ENCODE peak calls at places on chromosomes 13 and 19, in four cellular contexts. Q is osteocyte, N is tibial nerve, U is vagina. V is an unnamed sample.

GRCh38 chr19:10421240-10421948 is 1.1 kb downstream of the PDE4A start:
- DNase-seq in U (no peak), N (no peak), Q (no peak), V (no peak)

GRCh38 chr13:43085545-43085944 is 62.2 kb downstream of the DNAJC15 start:
- DNase-seq in Q (no peak), U (no peak), N (no peak), V (no peak)

GRCh38 chr13:48728876-48729275 is 75.1 kb downstream of the CYSLTR2 start:
- DNase-seq in N (no peak), U (no peak), Q (no peak), V (no peak)

GRCh38 chr19:39590265-39590664 is 12.1 kb upstream of the LGALS13 start:
- DNase-seq in U (no peak), N (no peak), Q (no peak), V (no peak)

GRCh38 chr13:70107498-70108271 is at the start of gene ATXN8OS:
- DNase-seq in Q (no peak), U (no peak), N (no peak), V (no peak)

GRCh38 chr13:73697166-73697565 is 437.0 kb downstream of the KLF12 start:
- DNase-seq in N (no peak), Q (no peak), U (no peak), V (no peak)

GRCh38 chr19:610801-611505 is 21.3 kb downstream of the HCN2 start:
- DNase-seq in U (no peak), Q (peak), N (peak), V (no peak)

GRCh38 chr19:15779756-15780476 is 7.5 kb upstream of the OR10H5 start:
- DNase-seq in U (no peak), Q (no peak), N (peak), V (no peak)

GRCh38 chr13:112970552-112971287 is 1.7 kb downstream of the MCF2L start:
- DNase-seq in N (no peak), Q (no peak), U (no peak), V (no peak)

GRCh38 chr19:55528030-55528801 is 8.7 kb downstream of the SBK2 start:
- DNase-seq in Q (no peak), N (no peak), U (no peak), V (no peak)

GRCh38 chr19:19338082-19338481 is 17.5 kb downstream of the MAU2 start:
- DNase-seq in Q (no peak), N (no peak), U (no peak), V (no peak)

GRCh38 chr19:35812220-35813042 is at the start of gene PRODH2:
- DNase-seq in Q (no peak), U (no peak), N (no peak), V (no peak)

GRCh38 chr13:112696001-112696868 is 6.4 kb downstream of the ATP11A start:
- DNase-seq in Q (no peak), U (no peak), N (no peak), V (no peak)

GRCh38 chr13:99577934-99578917 is 77.0 kb downstream of the TM9SF2 start:
- DNase-seq in N (no peak), Q (no peak), U (no peak), V (no peak)

GRCh38 chr19:54434862-54435174 is 14.2 kb upstream of the LENG8 start:
- DNase-seq in U (no peak), Q (no peak), N (no peak), V (no peak)

GRCh38 chr19:47476438-47476972 is 4.8 kb upstream of the SLC8A2 start:
- DNase-seq in Q (no peak), N (no peak), U (no peak), V (no peak)

GRCh38 chr13:24187185-24187584 is 26.7 kb downstream of the SPATA13 start:
- DNase-seq in N (no peak), Q (no peak), U (no peak), V (no peak)

GRCh38 chr13:57557979-57558529 is 73.5 kb upstream of the PCDH17 start:
- DNase-seq in U (no peak), Q (no peak), N (no peak), V (no peak)

GRCh38 chr13:108176685-108177274 is 38.6 kb downstream of the LIG4 start:
- DNase-seq in U (no peak), N (peak), Q (no peak), V (no peak)

GRCh38 chr19:16160943-16161560 is 12.3 kb downstream of the CIB3 start:
- DNase-seq in N (no peak), Q (no peak), U (no peak), V (no peak)

GRCh38 chr19:2584002-2584401 is 108.1 kb downstream of the GADD45B start:
- DNase-seq in U (no peak), N (no peak), Q (no peak), V (no peak)

GRCh38 chr13:50275392-50276063 is 260.3 kb downstream of the KCNRG start:
- DNase-seq in U (no peak), Q (no peak), N (no peak), V (no peak)

GRCh38 chr19:39727070-39727800 is 10.6 kb downstream of the CLC start:
- DNase-seq in N (no peak), U (no peak), Q (no peak), V (no peak)

GRCh38 chr13:108924154-108924940 is 294.9 kb downstream of the MYO16 start:
- DNase-seq in U (no peak), N (no peak), Q (no peak), V (no peak)

GRCh38 chr13:98018293-98018692 is 64.8 kb downstream of the IPO5 start:
- DNase-seq in U (no peak), N (no peak), Q (no peak), V (no peak)

GRCh38 chr19:17112700-17113099 is 37.1 kb downstream of the MYO9B start:
- DNase-seq in N (no peak), U (no peak), Q (no peak), V (no peak)

GRCh38 chr13:26022538-26023292 is 29.1 kb downstream of the SHISA2 start:
- DNase-seq in N (no peak), U (no peak), Q (peak), V (peak)

GRCh38 chr13:44692173-44692713 is 116.1 kb upstream of the TSC22D1 start:
- DNase-seq in U (no peak), Q (no peak), N (no peak), V (no peak)

GRCh38 chr13:36818483-36819063 is 449 bp upstream of the RFXAP start:
- DNase-seq in N (peak), U (no peak), Q (no peak), V (no peak)

GRCh38 chr13:19794552-19795143 is 11.9 kb upstream of the PSPC1 start:
- DNase-seq in N (no peak), Q (no peak), U (no peak), V (no peak)

GRCh38 chr19:45567609-45568008 is 17.0 kb downstream of the OPA3 start:
- DNase-seq in U (no peak), Q (no peak), N (no peak), V (no peak)

GRCh38 chr19:50838239-50838638 is 4.9 kb upstream of the KLK15 start:
- DNase-seq in Q (no peak), U (no peak), N (no peak), V (no peak)

GRCh38 chr19:29326351-29326750 is 113.4 kb upstream of the UQCRFS1 start:
- DNase-seq in N (no peak), U (peak), Q (no peak), V (no peak)

GRCh38 chr19:34963531-34964406 is at the start of gene ZNF792:
- DNase-seq in U (no peak), N (peak), Q (peak), V (no peak)

GRCh38 chr19:51123381-51124186 is 1.1 kb upstream of the SIGLEC9 start:
- DNase-seq in Q (no peak), N (peak), U (no peak), V (no peak)

GRCh38 chr13:27573265-27573664 is 47.1 kb downstream of the LNX2 start:
- DNase-seq in Q (no peak), U (no peak), N (no peak), V (no peak)

GRCh38 chr13:98581971-98582702 is 5.2 kb upstream of the STK24 start:
- DNase-seq in N (no peak), U (peak), Q (peak), V (no peak)

GRCh38 chr13:41145136-41145908 is 12.7 kb upstream of the KBTBD6 start:
- DNase-seq in N (no peak), Q (no peak), U (no peak), V (no peak)

GRCh38 chr13:31982540-31982939 is 49.0 kb upstream of the FRY start:
- DNase-seq in Q (no peak), U (no peak), N (peak), V (peak)

GRCh38 chr13:106238690-106239089 is 296.8 kb downstream of the EFNB2 start:
- DNase-seq in N (no peak), Q (no peak), U (no peak), V (no peak)

GRCh38 chr13:106242554-106242953 is 292.9 kb downstream of the EFNB2 start:
- DNase-seq in N (no peak), Q (no peak), U (no peak), V (no peak)

GRCh38 chr13:106243011-106243410 is 292.5 kb downstream of the EFNB2 start:
- DNase-seq in U (no peak), Q (no peak), N (no peak), V (no peak)

GRCh38 chr13:106246237-106246636 is 289.2 kb downstream of the EFNB2 start:
- DNase-seq in U (no peak), Q (no peak), N (no peak), V (no peak)

GRCh38 chr13:106241974-106242373 is 293.5 kb downstream of the EFNB2 start:
- DNase-seq in Q (no peak), N (no peak), U (no peak), V (no peak)
- TF ChIP-seq CTCF in Q (no peak), N (no peak), U (no peak), V (no peak)

GRCh38 chr19:4206818-4207484 is 22.4 kb upstream of the EBI3 start:
- DNase-seq in N (no peak), U (no peak), Q (no peak), V (no peak)

GRCh38 chr19:4210166-4210731 is 19.1 kb upstream of the EBI3 start:
- DNase-seq in Q (no peak), N (no peak), U (no peak), V (no peak)

GRCh38 chr19:4213116-4213515 is 16.2 kb upstream of the EBI3 start:
- DNase-seq in U (no peak), Q (no peak), N (no peak), V (no peak)

DNA sequence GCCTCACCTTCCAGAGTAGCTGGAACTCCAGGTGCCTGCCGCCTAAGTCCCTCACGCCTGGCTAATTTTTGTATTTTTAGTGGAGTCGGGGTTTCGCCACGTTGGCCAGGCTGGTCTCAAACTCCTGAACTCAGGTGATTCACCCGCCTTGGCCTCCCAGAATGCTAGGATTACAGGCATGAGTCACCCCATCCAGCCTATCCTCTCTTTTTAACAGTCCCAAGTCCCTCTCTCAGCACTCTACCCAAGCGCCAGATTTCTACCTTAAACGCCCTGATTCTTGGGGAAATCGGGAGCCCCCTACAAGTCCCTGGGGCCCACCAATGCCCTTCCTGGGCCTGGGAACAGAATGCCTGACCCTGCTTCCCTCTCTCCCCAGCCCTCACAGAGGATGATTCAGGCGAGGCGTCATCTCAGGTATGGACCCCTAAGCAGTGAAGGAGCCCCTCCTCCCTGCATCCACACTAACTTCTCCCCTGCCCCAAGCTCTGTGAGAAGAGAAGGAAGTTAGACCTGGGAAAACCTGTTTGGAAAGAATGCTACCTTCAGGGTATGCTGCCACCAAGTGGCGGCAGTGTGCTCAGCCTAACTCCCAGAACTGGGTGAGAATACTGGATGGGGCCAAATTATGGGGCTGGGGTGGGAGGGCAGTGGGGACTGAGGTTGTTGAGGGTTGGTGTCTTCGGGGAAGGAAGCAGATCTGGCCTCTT is 20.8 kb upstream of the EBI3 start:
- DNase-seq in N (no peak), Q (no peak), U (no peak), V (no peak)
- TF ChIP-seq CTCF in N (no peak), Q (peak), U (no peak), V (peak)

DNA sequence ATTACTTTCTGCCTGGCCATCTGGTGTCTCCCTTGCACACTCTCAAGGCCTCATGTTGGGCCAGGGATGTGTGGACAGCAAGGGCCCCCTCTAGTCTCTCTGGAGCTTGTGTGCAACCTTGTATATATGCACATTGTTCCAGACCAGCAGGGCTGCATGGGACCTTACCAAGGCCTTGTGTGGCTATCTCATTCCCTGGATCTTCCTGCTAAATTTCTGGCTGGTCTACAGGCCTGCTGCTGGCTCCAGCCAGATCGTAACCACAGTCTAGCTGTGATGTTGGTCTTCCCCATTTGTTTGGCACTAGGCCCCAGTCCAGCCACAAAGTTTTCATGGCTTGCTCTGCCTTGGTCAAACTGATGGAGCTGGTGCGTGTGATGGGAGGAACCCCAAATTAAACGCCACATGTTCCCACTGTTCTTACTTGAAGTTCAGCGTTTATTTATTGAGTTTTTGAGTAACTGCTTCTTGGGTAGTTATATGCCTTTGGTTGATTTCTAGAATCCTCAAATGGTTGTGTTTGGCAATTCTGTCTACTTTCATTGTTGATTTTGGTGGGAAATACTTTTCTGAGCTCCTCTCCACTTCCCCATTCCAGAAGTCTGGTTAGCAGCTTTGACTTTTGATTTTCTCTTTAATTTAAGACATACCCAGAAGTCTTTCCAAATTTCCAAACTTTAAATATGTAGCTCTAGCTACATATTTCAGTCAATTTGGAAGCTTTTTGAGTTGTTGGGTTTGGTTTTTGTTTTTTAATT is 56.4 kb downstream of the SIPA1L3 start:
- DNase-seq in U (no peak), Q (no peak), N (no peak), V (peak)
- TF ChIP-seq CTCF in U (no peak), Q (no peak), N (no peak), V (no peak)

GRCh38 chr19:5559804-5560133 is 8.0 kb downstream of the TINCR start:
- DNase-seq in Q (no peak), U (no peak), N (no peak), V (no peak)

GRCh38 chr19:5563008-5563431 is 4.7 kb downstream of the TINCR start:
- DNase-seq in N (no peak), U (no peak), Q (no peak), V (no peak)

GRCh38 chr19:5562280-5562679 is 5.5 kb downstream of the TINCR start:
- DNase-seq in Q (no peak), U (no peak), N (no peak), V (no peak)

GRCh38 chr19:5560156-5560555 is 7.6 kb downstream of the TINCR start:
- DNase-seq in Q (no peak), U (no peak), N (no peak), V (no peak)

GRCh38 chr19:5561559-5561958 is 6.2 kb downstream of the TINCR start:
- DNase-seq in Q (no peak), U (no peak), N (no peak), V (no peak)
- TF ChIP-seq CTCF in Q (peak), U (no peak), N (no peak), V (peak)

DNA sequence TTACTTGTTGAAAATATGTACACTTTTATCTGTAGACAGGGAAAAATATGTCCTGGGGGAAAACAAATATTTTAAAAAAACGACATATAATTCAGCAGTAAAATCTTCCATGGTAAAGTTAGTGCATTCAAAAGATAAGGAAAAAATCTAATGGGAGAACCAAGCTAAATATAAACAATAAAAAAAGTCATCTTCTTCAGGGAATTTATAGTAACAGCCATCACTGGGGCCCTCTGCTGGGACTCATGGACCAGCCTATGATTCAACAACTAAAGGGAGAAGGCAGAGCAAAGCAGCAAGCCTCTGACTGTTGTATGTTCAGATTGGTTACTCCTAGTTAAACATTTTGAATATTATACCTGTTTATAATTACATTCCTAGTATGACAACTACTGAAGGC is 93.0 kb downstream of the ITGBL1 start:
- DNase-seq in U (no peak), Q (no peak), N (no peak), V (no peak)
- TF ChIP-seq CTCF in U (no peak), Q (peak), N (no peak), V (no peak)

GRCh38 chr13:104773775-104774174 is 1707.6 kb upstream of the SLC10A2 start:
- DNase-seq in Q (no peak), U (no peak), N (no peak), V (no peak)
- TF ChIP-seq CTCF in Q (peak), U (no peak), N (no peak), V (peak)

DNA sequence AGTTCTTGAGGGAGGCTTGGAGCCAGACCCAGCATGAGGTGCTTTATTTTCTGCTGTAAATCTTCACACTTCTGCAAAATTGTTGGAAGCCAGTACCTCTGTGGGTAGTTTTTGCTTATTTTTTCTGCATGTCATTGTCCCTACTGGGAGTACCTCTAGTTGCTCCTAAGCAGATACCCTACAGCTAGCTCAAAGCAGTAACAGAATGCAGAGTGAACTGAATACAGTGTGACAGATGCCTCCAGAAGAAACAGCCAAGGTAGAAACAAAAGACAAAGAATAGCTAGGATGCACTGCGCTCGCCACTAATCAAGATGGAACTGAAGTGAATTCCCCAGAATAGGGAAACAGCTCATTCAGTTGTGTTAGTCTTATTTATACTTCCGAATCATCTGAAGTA is 1253.3 kb downstream of the PCDH17 start:
- DNase-seq in Q (no peak), U (no peak), N (no peak), V (no peak)
- TF ChIP-seq CTCF in Q (no peak), U (no peak), N (no peak), V (no peak)

DNA sequence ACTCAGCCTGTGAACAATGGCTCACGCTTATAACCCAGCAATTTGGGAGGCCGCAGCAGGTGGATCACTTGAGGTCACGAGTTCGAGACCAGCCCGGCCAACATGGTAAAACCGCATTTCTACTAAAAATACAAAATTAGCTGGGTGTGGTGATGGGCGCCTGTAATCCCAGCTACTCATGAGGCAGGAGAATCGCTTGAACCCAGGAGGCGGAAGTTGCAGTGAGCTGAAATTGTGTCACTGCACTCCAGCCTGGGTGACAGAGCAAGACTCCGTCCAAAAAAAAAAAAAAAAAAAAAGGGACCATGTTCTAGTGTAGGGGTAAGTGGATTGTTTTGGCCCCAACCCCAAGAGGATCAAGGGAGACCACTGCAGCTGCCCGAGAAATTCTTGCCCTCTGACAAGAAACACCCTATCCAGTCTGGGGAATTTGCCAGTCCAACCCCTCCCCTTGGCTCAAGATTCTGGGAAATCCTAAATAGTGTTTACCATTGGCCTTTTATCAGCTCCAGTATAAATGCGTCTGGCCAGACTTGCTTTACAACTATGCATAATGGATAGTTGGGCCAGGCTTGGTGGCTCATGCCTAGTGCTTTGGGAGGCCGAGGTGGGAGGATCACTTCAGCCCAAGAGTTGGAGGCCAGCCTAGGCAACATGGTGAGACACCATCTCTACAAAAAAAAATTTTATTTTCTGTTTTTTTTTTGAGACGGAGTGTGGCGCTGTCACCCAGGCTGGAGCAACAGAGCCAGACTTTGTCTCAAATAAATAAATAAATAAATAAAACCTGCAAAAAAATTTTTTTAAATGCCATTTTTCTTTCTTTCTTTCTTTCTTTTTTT is 5.1 kb upstream of the DHDH start:
- DNase-seq in Q (no peak), N (no peak), U (no peak), V (peak)
- TF ChIP-seq CTCF in Q (no peak), N (no peak), U (no peak), V (no peak)